ENCODE peak calls at places on chromosomes 12 and 14, in six cellular contexts. U, Y, K, M, S and Z are unnamed samples.

GRCh38 chr14:31927348-31927826 is 149.7 kb upstream of the ARHGAP5 start:
- DNase-seq in K (no peak), Y (no peak), U (peak; percentile 35), S (peak; percentile 81), M (no peak), Z (peak; percentile 25)

GRCh38 chr14:71060274-71060673 is 153.0 kb downstream of the PCNX1 start:
- DNase-seq in U (no peak), K (no peak), M (no peak), Y (no peak), S (peak; percentile 24), Z (no peak)

GRCh38 chr12:2958432-2959193 is 584 bp upstream of the TEAD4 start:
- DNase-seq in M (no peak), S (peak; percentile 86), Y (peak; percentile 54), U (peak; percentile 65), K (peak; percentile 33), Z (peak; percentile 57)

GRCh38 chr12:53320352-53321195 is 836 bp downstream of the AAAS start:
- DNase-seq in Y (no peak), S (peak; percentile 49), U (no peak), M (no peak), K (no peak), Z (no peak)

GRCh38 chr12:118650586-118650960 is 274.2 kb downstream of the SUDS3 start:
- DNase-seq in M (no peak), Y (no peak), S (no peak), U (no peak), K (no peak), Z (no peak)

GRCh38 chr12:73053903-73054302 is 781.7 kb downstream of the TRHDE start:
- DNase-seq in S (no peak), U (no peak), Y (no peak), M (no peak), K (no peak), Z (no peak)

GRCh38 chr14:35403085-35403396 is 1.5 kb downstream of the NFKBIA start:
- DNase-seq in K (no peak), Y (no peak), U (peak; percentile 35), S (no peak), M (no peak), Z (peak; percentile 37)

GRCh38 chr12:62722971-62723680 is 211.8 kb downstream of the PPM1H start:
- DNase-seq in M (no peak), K (no peak), S (no peak), U (no peak), Y (no peak), Z (no peak)

GRCh38 chr14:88500611-88501010 is 54.2 kb downstream of the PTPN21 start:
- DNase-seq in M (no peak), U (no peak), Y (no peak), K (no peak), S (no peak), Z (no peak)

GRCh38 chr14:22852599-22852939 is 16.2 kb downstream of the MMP14 start:
- DNase-seq in Y (no peak), K (no peak), S (no peak), U (no peak), M (no peak), Z (no peak)

GRCh38 chr12:123077298-123078113 is 73.4 kb downstream of the PITPNM2 start:
- DNase-seq in K (no peak), S (no peak), U (no peak), Y (no peak), M (no peak), Z (no peak)

GRCh38 chr12:123078114-123078465 is 72.8 kb downstream of the PITPNM2 start:
- DNase-seq in Y (no peak), M (no peak), S (no peak), K (no peak), U (no peak), Z (no peak)

GRCh38 chr12:123075092-123075491 is 75.8 kb downstream of the PITPNM2 start:
- DNase-seq in M (no peak), Y (no peak), S (peak; percentile 53), K (no peak), U (no peak), Z (no peak)

GRCh38 chr12:123075591-123076171 is 75.2 kb downstream of the PITPNM2 start:
- DNase-seq in S (peak; percentile 81), U (no peak), K (no peak), M (peak; percentile 49), Y (peak; percentile 46), Z (no peak)

DNA sequence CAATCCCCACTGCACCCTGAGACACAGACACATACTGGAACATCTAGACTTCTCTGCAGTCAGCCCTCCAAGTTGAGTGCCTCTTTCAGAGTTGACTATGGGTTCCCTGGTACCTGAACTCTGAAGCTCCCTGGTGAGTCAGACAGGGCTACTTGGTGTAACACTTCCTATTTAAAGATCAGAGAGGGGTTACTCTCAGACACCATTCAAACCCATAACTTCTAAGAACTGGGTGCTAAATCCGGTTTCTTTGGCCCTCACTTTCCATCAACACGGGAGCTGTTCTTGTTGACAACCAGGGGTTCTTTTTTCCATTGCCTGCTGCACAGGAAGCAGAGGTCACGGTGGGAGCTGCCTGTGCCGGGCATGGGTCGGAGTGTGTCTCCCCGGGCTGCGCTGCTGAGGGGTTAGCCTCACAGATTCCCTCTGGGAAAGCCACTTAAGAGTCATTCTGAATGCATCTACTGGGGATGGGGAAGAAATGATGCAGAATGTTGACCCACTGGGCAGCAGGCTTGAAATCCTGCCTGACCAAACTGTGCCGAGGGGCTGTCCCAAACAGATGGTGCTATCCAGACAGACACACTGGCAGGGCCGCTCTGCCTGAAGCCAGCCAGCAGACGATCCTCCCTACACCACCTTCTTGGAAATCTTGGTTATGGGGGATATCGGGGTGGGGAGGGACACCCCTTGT is 74.1 kb downstream of the PITPNM2 start:
- DNase-seq in M (peak; percentile 6), S (peak; percentile 8), Y (no peak), K (no peak), U (no peak), Z (no peak)
- H3K4me3 ChIP-seq in M (peak overlapping the region; percentile 79), S (no peak overlapping the region), Y (no peak overlapping the region), K (no peak overlapping the region), U (no peak overlapping the region), Z (no peak overlapping the region)

GRCh38 chr14:104972301-104973211 is 5.6 kb downstream of the AHNAK2 start:
- DNase-seq in Y (peak; percentile 77), K (peak; percentile 86), M (no peak), S (no peak), U (peak; percentile 17), Z (peak; percentile 11)
- H3K4me1 ChIP-seq in Y (peaks cover 100% of the 10 kb centered on the region), K (peaks cover 80% of the 10 kb centered on the region), M (peaks cover 7% of the 10 kb centered on the region), S (peaks cover 61% of the 10 kb centered on the region), U (peaks cover 86% of the 10 kb centered on the region), Z (peaks cover 83% of the 10 kb centered on the region)

GRCh38 chr12:93378373-93379310 is 917 bp downstream of the NUDT4 start:
- DNase-seq in Y (peak; percentile 37), S (peak; percentile 82), M (peak; percentile 37), K (no peak), U (peak; percentile 31), Z (no peak)

GRCh38 chr12:93373847-93374723 is 3.6 kb upstream of the NUDT4 start:
- DNase-seq in S (no peak), Y (no peak), U (no peak), K (no peak), M (no peak), Z (no peak)

GRCh38 chr12:93377252-93377542 is 528 bp upstream of the NUDT4 start:
- DNase-seq in M (no peak), S (no peak), K (no peak), Y (no peak), U (no peak), Z (no peak)

GRCh38 chr12:93375906-93376305 is 1.8 kb upstream of the NUDT4 start:
- DNase-seq in M (no peak), U (no peak), K (no peak), Y (no peak), S (no peak), Z (no peak)

DNA sequence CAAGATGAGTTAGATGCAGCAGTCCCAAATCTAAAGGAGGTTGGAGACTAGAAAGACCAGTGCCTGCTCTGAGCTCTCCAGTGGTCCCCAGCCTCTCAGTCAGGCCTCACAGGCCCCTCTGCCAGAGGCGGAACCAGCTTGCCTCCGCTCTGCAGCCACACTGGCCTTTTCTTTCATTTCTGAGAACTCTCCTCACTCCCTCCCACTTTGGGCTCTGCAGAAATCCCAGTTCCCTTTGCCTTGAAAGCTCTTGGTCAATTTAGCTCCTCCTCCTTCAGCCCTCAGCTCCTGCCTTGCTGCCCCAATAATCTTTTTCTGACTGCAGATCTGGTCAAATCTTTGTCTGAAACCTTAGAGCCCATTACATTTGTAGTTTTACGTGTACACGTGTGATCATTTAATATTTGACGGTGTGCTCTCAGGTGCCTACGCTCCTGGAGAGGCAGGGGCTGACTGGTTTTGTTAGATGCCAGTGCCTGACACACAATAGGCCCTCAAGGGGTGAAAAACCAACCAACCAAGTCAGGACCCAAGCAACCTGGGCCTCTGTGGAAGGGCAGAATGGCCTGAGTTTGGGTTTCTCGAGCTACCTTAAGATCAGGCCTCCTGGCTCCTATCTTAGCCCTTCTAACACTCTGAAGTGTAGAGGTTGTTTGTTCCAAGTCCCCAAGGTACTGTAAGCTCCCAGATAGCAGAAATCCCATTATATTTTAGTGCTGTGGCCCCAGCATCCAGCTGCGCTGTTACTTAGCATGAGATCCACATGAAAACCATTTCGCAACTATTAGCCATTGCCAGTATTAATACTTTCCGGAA is 1.1 kb upstream of the NUDT4 start:
- DNase-seq in M (no peak), K (no peak), Y (no peak), S (no peak), U (peak; percentile 32), Z (peak; percentile 34)
- H3K4me3 ChIP-seq in M (peak overlapping the region; percentile 70), K (peak overlapping the region; percentile 36), Y (peak overlapping the region; percentile 79), S (peak overlapping the region; percentile 84), U (peak overlapping the region; percentile 84), Z (peak overlapping the region; percentile 15)

DNA sequence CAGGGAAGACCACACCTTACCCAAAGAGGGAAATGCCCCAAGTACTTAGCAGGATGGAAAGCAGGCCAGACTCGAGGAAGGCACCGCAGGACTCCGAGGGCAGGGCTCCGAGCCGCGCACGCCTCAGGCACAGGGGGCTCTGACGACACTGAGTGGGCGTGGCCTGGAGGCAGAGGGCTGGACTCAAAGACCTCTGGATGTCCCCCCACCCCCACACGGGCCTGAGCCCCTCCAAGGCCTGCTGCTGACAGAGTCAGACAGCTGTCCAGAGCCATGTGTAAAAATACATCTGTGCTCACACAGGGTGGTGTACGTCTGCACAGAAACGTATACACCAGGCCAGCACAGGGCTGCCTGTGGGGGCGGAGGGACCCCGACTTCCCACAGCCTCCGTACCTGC is 1.4 kb downstream of the AKT1 start:
- DNase-seq in M (peak; percentile 24), Y (peak; percentile 52), S (peak; percentile 85), U (no peak), K (no peak), Z (no peak)
- H3K4me1 ChIP-seq in M (peaks cover 35% of the 10 kb centered on the region), Y (peaks cover 85% of the 10 kb centered on the region), S (peaks cover 52% of the 10 kb centered on the region), U (peaks cover 89% of the 10 kb centered on the region), K (peaks cover 22% of the 10 kb centered on the region), Z (peaks cover 66% of the 10 kb centered on the region)

DNA sequence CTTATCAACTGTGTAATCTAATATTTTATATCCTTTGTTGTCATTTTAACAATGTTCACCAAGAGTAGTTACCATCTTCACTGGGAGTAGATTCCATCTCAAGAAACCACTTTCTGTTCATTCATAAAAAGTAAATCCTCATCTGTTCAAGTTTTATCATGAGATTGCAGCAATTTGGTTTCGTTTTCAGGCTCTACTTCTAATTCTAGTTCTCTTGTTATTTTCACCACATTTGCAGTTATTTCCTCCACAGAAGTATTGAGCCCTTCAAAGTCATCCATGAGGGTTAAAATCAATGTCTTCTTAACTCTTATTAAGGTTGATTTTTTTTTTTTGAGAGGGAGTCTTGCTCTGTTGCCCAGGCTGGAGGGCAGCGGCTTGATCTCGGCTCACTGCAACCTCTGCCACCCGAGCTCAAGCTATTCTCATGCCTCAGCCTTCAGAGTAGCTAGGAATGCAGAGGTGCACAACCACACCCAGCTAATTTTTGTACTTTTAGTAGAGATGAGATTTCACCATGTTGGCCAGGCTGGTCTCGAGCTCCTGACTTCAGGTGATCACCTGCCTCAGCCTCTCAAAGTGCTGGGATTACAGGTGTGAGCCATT is 276.6 kb downstream of the ACSS3 start:
- DNase-seq in Y (no peak), S (no peak), K (no peak), U (no peak), M (no peak), Z (no peak)
- H3K4me3 ChIP-seq in Y (no peak overlapping the region), S (no peak overlapping the region), K (no peak overlapping the region), U (no peak overlapping the region), M (no peak overlapping the region), Z (no peak overlapping the region)